ENCODE peak calls at places on chromosome 3, in seven cellular contexts. One of them, this sample, is unnamed.

GRCh38 chr3:37111199-37111598 is 63.2 kb downstream of the LRRFIP2 start:
- DNase-seq in transverse colon: no peak
- DNase-seq in HCT116: no peak
- DNase-seq in SK-N-SH: no peak
- DNase-seq in breast epithelium: no peak
- DNase-seq in esophagus muscularis mucosa: no peak
- DNase-seq in HL-60: no peak
- DNase-seq in this sample: no peak

GRCh38 chr3:60551455-60552209 is 699.6 kb downstream of the FHIT start:
- DNase-seq in transverse colon: no peak
- DNase-seq in HCT116: no peak
- DNase-seq in SK-N-SH: no peak
- DNase-seq in breast epithelium: no peak
- DNase-seq in esophagus muscularis mucosa: no peak
- DNase-seq in HL-60: no peak
- DNase-seq in this sample: no peak

GRCh38 chr3:123068227-123069020 is 1.6 kb downstream of the PDIA5 start:
- DNase-seq in transverse colon: no peak
- DNase-seq in HCT116: peak
- DNase-seq in SK-N-SH: no peak
- DNase-seq in breast epithelium: no peak
- DNase-seq in esophagus muscularis mucosa: no peak
- DNase-seq in HL-60: no peak
- DNase-seq in this sample: no peak

GRCh38 chr3:112297714-112298113 is 3.7 kb upstream of the SLC9C1 start:
- DNase-seq in transverse colon: no peak
- DNase-seq in HCT116: no peak
- DNase-seq in SK-N-SH: no peak
- DNase-seq in breast epithelium: no peak
- DNase-seq in esophagus muscularis mucosa: no peak
- DNase-seq in HL-60: no peak
- DNase-seq in this sample: no peak

GRCh38 chr3:152396867-152397266 is 128.1 kb downstream of the MBNL1 start:
- DNase-seq in transverse colon: no peak
- DNase-seq in HCT116: no peak
- DNase-seq in SK-N-SH: no peak
- DNase-seq in breast epithelium: no peak
- DNase-seq in esophagus muscularis mucosa: no peak
- DNase-seq in HL-60: no peak
- DNase-seq in this sample: no peak

GRCh38 chr3:195889843-195890407 is 18.4 kb downstream of the TNK2 start:
- DNase-seq in transverse colon: no peak
- DNase-seq in HCT116: no peak
- DNase-seq in SK-N-SH: no peak
- DNase-seq in breast epithelium: no peak
- DNase-seq in esophagus muscularis mucosa: no peak
- DNase-seq in HL-60: no peak
- DNase-seq in this sample: no peak

GRCh38 chr3:148540266-148540665 is 157.4 kb upstream of the AGTR1 start:
- DNase-seq in transverse colon: no peak
- DNase-seq in HCT116: no peak
- DNase-seq in SK-N-SH: no peak
- DNase-seq in breast epithelium: no peak
- DNase-seq in esophagus muscularis mucosa: no peak
- DNase-seq in HL-60: no peak
- DNase-seq in this sample: no peak

GRCh38 chr3:120450914-120451669 is at the start of gene FSTL1:
- DNase-seq in transverse colon: peak
- DNase-seq in HCT116: no peak
- DNase-seq in SK-N-SH: peak
- DNase-seq in breast epithelium: peak
- DNase-seq in esophagus muscularis mucosa: no peak
- DNase-seq in HL-60: no peak
- DNase-seq in this sample: peak

GRCh38 chr3:116441652-116442051 is 3.6 kb downstream of the LSAMP start:
- DNase-seq in transverse colon: no peak
- DNase-seq in HCT116: no peak
- DNase-seq in SK-N-SH: no peak
- DNase-seq in breast epithelium: no peak
- DNase-seq in esophagus muscularis mucosa: no peak
- DNase-seq in HL-60: no peak
- DNase-seq in this sample: no peak

GRCh38 chr3:196197524-196197923 is 13.7 kb downstream of the ZDHHC19 start:
- DNase-seq in transverse colon: no peak
- DNase-seq in HCT116: no peak
- DNase-seq in SK-N-SH: peak
- DNase-seq in breast epithelium: no peak
- DNase-seq in esophagus muscularis mucosa: no peak
- DNase-seq in HL-60: no peak
- DNase-seq in this sample: no peak

GRCh38 chr3:27629381-27629780 is 92.7 kb downstream of the EOMES start:
- DNase-seq in transverse colon: no peak
- DNase-seq in HCT116: no peak
- DNase-seq in SK-N-SH: peak
- DNase-seq in breast epithelium: no peak
- DNase-seq in esophagus muscularis mucosa: no peak
- DNase-seq in HL-60: no peak
- DNase-seq in this sample: no peak

GRCh38 chr3:98740324-98740723 is 22.8 kb upstream of the ST3GAL6 start:
- DNase-seq in transverse colon: no peak
- DNase-seq in HCT116: no peak
- DNase-seq in SK-N-SH: no peak
- DNase-seq in breast epithelium: no peak
- DNase-seq in esophagus muscularis mucosa: no peak
- DNase-seq in HL-60: no peak
- DNase-seq in this sample: no peak
- TF ChIP-seq POLR2AphosphoS5 in transverse colon: no peak
- TF ChIP-seq POLR2AphosphoS5 in HCT116: no peak
- TF ChIP-seq POLR2AphosphoS5 in SK-N-SH: no peak
- TF ChIP-seq POLR2AphosphoS5 in breast epithelium: no peak
- TF ChIP-seq POLR2AphosphoS5 in esophagus muscularis mucosa: no peak
- TF ChIP-seq POLR2AphosphoS5 in HL-60: no peak
- TF ChIP-seq POLR2AphosphoS5 in this sample: no peak

GRCh38 chr3:45118615-45119062 is 27.5 kb downstream of the CDCP1 start:
- DNase-seq in transverse colon: no peak
- DNase-seq in HCT116: no peak
- DNase-seq in SK-N-SH: no peak
- DNase-seq in breast epithelium: no peak
- DNase-seq in esophagus muscularis mucosa: no peak
- DNase-seq in HL-60: no peak
- DNase-seq in this sample: no peak
- H3K27ac ChIP-seq in transverse colon: peak
- H3K27ac ChIP-seq in HCT116: no peak
- H3K27ac ChIP-seq in SK-N-SH: no peak
- H3K27ac ChIP-seq in breast epithelium: no peak
- H3K27ac ChIP-seq in esophagus muscularis mucosa: no peak
- H3K27ac ChIP-seq in HL-60: no peak
- H3K27ac ChIP-seq in this sample: no peak

GRCh38 chr3:188573929-188574317 is 420.0 kb downstream of the LPP start:
- DNase-seq in transverse colon: no peak
- DNase-seq in HCT116: no peak
- DNase-seq in SK-N-SH: no peak
- DNase-seq in breast epithelium: no peak
- DNase-seq in esophagus muscularis mucosa: no peak
- DNase-seq in HL-60: no peak
- DNase-seq in this sample: no peak

GRCh38 chr3:188575501-188575900 is 421.5 kb downstream of the LPP start:
- DNase-seq in transverse colon: no peak
- DNase-seq in HCT116: no peak
- DNase-seq in SK-N-SH: no peak
- DNase-seq in breast epithelium: no peak
- DNase-seq in esophagus muscularis mucosa: no peak
- DNase-seq in HL-60: no peak
- DNase-seq in this sample: no peak

GRCh38 chr3:188574885-188575284 is 420.9 kb downstream of the LPP start:
- DNase-seq in transverse colon: no peak
- DNase-seq in HCT116: no peak
- DNase-seq in SK-N-SH: no peak
- DNase-seq in breast epithelium: no peak
- DNase-seq in esophagus muscularis mucosa: no peak
- DNase-seq in HL-60: no peak
- DNase-seq in this sample: no peak

GRCh38 chr3:188571531-188572115 is 417.7 kb downstream of the LPP start:
- DNase-seq in transverse colon: no peak
- DNase-seq in HCT116: no peak
- DNase-seq in SK-N-SH: no peak
- DNase-seq in breast epithelium: no peak
- DNase-seq in esophagus muscularis mucosa: no peak
- DNase-seq in HL-60: no peak
- DNase-seq in this sample: no peak

GRCh38 chr3:188573286-188573928 is 419.4 kb downstream of the LPP start:
- DNase-seq in transverse colon: no peak
- DNase-seq in HCT116: no peak
- DNase-seq in SK-N-SH: no peak
- DNase-seq in breast epithelium: no peak
- DNase-seq in esophagus muscularis mucosa: no peak
- DNase-seq in HL-60: no peak
- DNase-seq in this sample: no peak
- TF ChIP-seq CTCF in transverse colon: no peak
- TF ChIP-seq CTCF in HCT116: no peak
- TF ChIP-seq CTCF in SK-N-SH: no peak
- TF ChIP-seq CTCF in breast epithelium: no peak
- TF ChIP-seq CTCF in esophagus muscularis mucosa: no peak
- TF ChIP-seq CTCF in HL-60: no peak
- TF ChIP-seq CTCF in this sample: no peak

DNA sequence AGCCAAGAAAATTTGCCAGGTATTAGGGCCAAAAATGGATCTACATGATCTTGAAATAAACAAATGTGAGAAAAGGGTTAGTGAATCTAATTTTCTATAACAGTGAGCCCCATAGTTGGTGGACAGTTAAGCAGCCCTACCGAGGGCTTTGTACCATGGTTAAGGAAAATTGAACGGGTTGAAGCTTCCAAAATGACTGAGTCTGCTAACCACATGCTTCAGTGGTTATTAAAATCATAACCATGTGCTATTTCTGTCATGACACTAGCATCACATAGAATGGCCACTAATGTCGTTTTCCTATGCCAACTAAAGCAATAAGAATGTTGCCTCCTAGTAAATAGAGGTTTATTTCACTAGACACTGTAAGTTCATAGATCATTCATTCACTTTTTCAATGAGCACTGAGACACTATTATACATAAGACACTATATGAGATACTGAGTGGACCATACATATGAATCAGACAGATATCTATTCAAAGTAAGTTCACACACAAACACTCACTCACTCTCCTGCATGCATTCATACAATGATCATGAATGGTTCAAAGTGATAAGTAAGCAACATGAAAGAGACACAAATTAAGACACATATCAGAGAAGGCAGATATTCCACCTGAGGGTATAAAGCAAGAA is 4.3 kb downstream of the SST start:
- DNase-seq in transverse colon: no peak
- DNase-seq in HCT116: no peak
- DNase-seq in SK-N-SH: no peak
- DNase-seq in breast epithelium: no peak
- DNase-seq in esophagus muscularis mucosa: no peak
- DNase-seq in HL-60: no peak
- DNase-seq in this sample: no peak
- TF ChIP-seq POLR2AphosphoS5 in transverse colon: no peak
- TF ChIP-seq POLR2AphosphoS5 in HCT116: no peak
- TF ChIP-seq POLR2AphosphoS5 in SK-N-SH: no peak
- TF ChIP-seq POLR2AphosphoS5 in breast epithelium: no peak
- TF ChIP-seq POLR2AphosphoS5 in esophagus muscularis mucosa: no peak
- TF ChIP-seq POLR2AphosphoS5 in HL-60: no peak
- TF ChIP-seq POLR2AphosphoS5 in this sample: no peak

GRCh38 chr3:4261411-4261810 is 41.8 kb upstream of the SETMAR start:
- DNase-seq in transverse colon: no peak
- DNase-seq in HCT116: no peak
- DNase-seq in SK-N-SH: no peak
- DNase-seq in breast epithelium: no peak
- DNase-seq in esophagus muscularis mucosa: no peak
- DNase-seq in HL-60: no peak
- DNase-seq in this sample: no peak
- H3K27ac ChIP-seq in transverse colon: no peak
- H3K27ac ChIP-seq in HCT116: no peak
- H3K27ac ChIP-seq in SK-N-SH: no peak
- H3K27ac ChIP-seq in breast epithelium: no peak
- H3K27ac ChIP-seq in esophagus muscularis mucosa: no peak
- H3K27ac ChIP-seq in HL-60: no peak
- H3K27ac ChIP-seq in this sample: no peak

This sample was measured in suprapubic skin.